ENCODE peak calls at places on chromosome 6, in five cellular contexts. P is colonic mucosa; R is aorta; B is astrocyte of the cerebellum; I is activated CD8-positive, alpha-beta memory T cell treated with anti-CD3 and anti-CD28 coated beads, Interleukin-2, amount 50 U/mL, for 4 hours. V is an unnamed sample.

GRCh38 chr6:134351615-134352474 is 33.9 kb upstream of the SGK1 start:
- DNase-seq in P (no peak), R (no peak), B (no peak), I (no peak), V (no peak)

GRCh38 chr6:68636710-68637470 is 1.8 kb downstream of the ADGRB3 start:
- DNase-seq in P (no peak), R (no peak), B (no peak), I (no peak), V (no peak)

GRCh38 chr6:159097256-159097655 is 52.5 kb upstream of the TAGAP start:
- DNase-seq in P (peak; percentile 6), R (no peak), B (no peak), I (peak; percentile 66), V (no peak)

GRCh38 chr6:39362487-39362865 is 40.0 kb upstream of the KCNK16 start:
- DNase-seq in P (no peak), R (no peak), B (no peak), I (no peak), V (no peak)

GRCh38 chr6:94623586-94623985 is 953.7 kb upstream of the MANEA start:
- DNase-seq in P (no peak), R (no peak), B (no peak), I (no peak), V (no peak)

GRCh38 chr6:29797120-29797519 is 30.5 kb upstream of the HLA-G start:
- DNase-seq in P (no peak), R (no peak), B (no peak), I (no peak), V (no peak)

GRCh38 chr6:42271834-42272805 is 54.5 kb upstream of the MRPS10 start:
- DNase-seq in P (no peak), R (no peak), B (no peak), I (no peak), V (no peak)

GRCh38 chr6:166152660-166153059 is 15.0 kb downstream of the TBXT start:
- DNase-seq in P (no peak), R (no peak), B (no peak), I (no peak), V (no peak)

GRCh38 chr6:42279144-42279781 is 61.6 kb upstream of the MRPS10 start:
- DNase-seq in P (peak; percentile 85), R (peak; percentile 57), B (no peak), I (peak; percentile 30), V (no peak)

GRCh38 chr6:110534731-110535164 is 58.3 kb upstream of the SLC22A16 start:
- DNase-seq in P (peak; percentile 29), R (peak; percentile 58), B (peak; percentile 65), I (no peak), V (no peak)

GRCh38 chr6:126361832-126362231 is 21.9 kb downstream of the CENPW start:
- DNase-seq in P (no peak), R (no peak), B (no peak), I (no peak), V (no peak)

GRCh38 chr6:23145801-23146200 is 576.4 kb downstream of the HDGFL1 start:
- DNase-seq in P (no peak), R (no peak), B (peak; percentile 39), I (no peak), V (no peak)

GRCh38 chr6:159941286-159942113 is 27.4 kb upstream of the IGF2R start:
- DNase-seq in P (no peak), R (no peak), B (peak; percentile 29), I (no peak), V (no peak)

GRCh38 chr6:72746276-72746675 is 124.4 kb downstream of the KCNQ5 start:
- DNase-seq in P (no peak), R (no peak), B (no peak), I (no peak), V (no peak)

GRCh38 chr6:3081965-3082364 is 13.7 kb downstream of the RIPK1 start:
- DNase-seq in P (no peak), R (peak; percentile 72), B (no peak), I (no peak), V (no peak)

GRCh38 chr6:17115251-17116089 is 13.6 kb downstream of the STMND1 start:
- DNase-seq in P (no peak), R (no peak), B (peak; percentile 72), I (no peak), V (no peak)

GRCh38 chr6:43294536-43294935 is 3.5 kb upstream of the SLC22A7 start:
- DNase-seq in P (no peak), R (no peak), B (no peak), I (no peak), V (no peak)

GRCh38 chr6:170091639-170092579 is 199.0 kb downstream of the DLL1 start:
- DNase-seq in P (no peak), R (no peak), B (no peak), I (no peak), V (no peak)

GRCh38 chr6:120262354-120262753 is 912.8 kb upstream of the MAN1A1 start:
- DNase-seq in P (no peak), R (no peak), B (no peak), I (no peak), V (no peak)

GRCh38 chr6:45584127-45584526 is 206.4 kb upstream of the SUPT3H start:
- DNase-seq in P (no peak), R (no peak), B (no peak), I (no peak), V (no peak)

GRCh38 chr6:18823782-18824386 is 436.7 kb downstream of the RNF144B start:
- DNase-seq in P (peak; percentile 30), R (no peak), B (no peak), I (no peak), V (peak; percentile 72)

GRCh38 chr6:131877999-131878789 is 70.4 kb downstream of the ENPP1 start:
- DNase-seq in P (no peak), R (no peak), B (no peak), I (no peak), V (no peak)

GRCh38 chr6:136309729-136310311 is 20.2 kb upstream of the BCLAF1 start:
- DNase-seq in P (no peak), R (no peak), B (no peak), I (no peak), V (no peak)

V was measured in NT2/D1.